ENCODE peak calls at places on chromosomes 5 and 9, in nine cellular contexts. H is HepG2, X is AG04450, S is foreskin keratinocyte, Z is prostate gland, U is neural progenitor cell, K is brain microvascular endothelial cell, J is cardiac muscle cell, A is H1. R is an unnamed sample.

GRCh38 chr5:133947431-133947841 is 21.0 kb downstream of the C5orf15 start:
- DNase-seq in H (no peak), X (no peak), S (no peak), Z (no peak), U (no peak), K (no peak), J (peak), A (no peak), R (no peak)

GRCh38 chr5:77693913-77694312 is 55.4 kb upstream of the OTP start:
- DNase-seq in H (no peak), X (no peak), S (no peak), Z (no peak), U (no peak), K (no peak), J (no peak), A (no peak), R (no peak)

GRCh38 chr9:36560813-36561212 is 11.9 kb upstream of the MELK start:
- DNase-seq in H (no peak), X (no peak), S (no peak), Z (no peak), U (no peak), K (peak), J (peak), A (no peak), R (no peak)

GRCh38 chr9:108333406-108334031 is 522.3 kb downstream of the ACTL7B start:
- DNase-seq in H (peak), X (no peak), S (no peak), Z (no peak), U (no peak), K (no peak), J (no peak), A (no peak), R (no peak)

GRCh38 chr5:138177936-138178515 is 404 bp downstream of the BRD8 start:
- DNase-seq in H (peak), X (no peak), S (peak), Z (peak), U (peak), K (peak), J (peak), A (no peak), R (no peak)

GRCh38 chr9:90979614-90980013 is 178.0 kb downstream of the SYK start:
- DNase-seq in H (no peak), X (no peak), S (no peak), Z (no peak), U (no peak), K (no peak), J (no peak), A (no peak), R (no peak)

GRCh38 chr5:108212775-108213346 is 169.0 kb downstream of the FBXL17 start:
- DNase-seq in H (peak), X (peak), S (no peak), Z (no peak), U (peak), K (peak), J (peak), A (peak), R (no peak)

GRCh38 chr5:5198815-5199214 is 58.7 kb downstream of the ADAMTS16 start:
- DNase-seq in H (no peak), X (no peak), S (no peak), Z (no peak), U (no peak), K (no peak), J (no peak), A (no peak), R (no peak)

GRCh38 chr5:130198927-130199326 is 294.7 kb downstream of the CHSY3 start:
- DNase-seq in H (peak), X (peak), S (peak), Z (no peak), U (peak), K (peak), J (peak), A (peak), R (no peak)

GRCh38 chr5:54514269-54514668 is 3.3 kb upstream of the SNX18 start:
- DNase-seq in H (peak), X (no peak), S (no peak), Z (no peak), U (peak), K (no peak), J (no peak), A (no peak), R (no peak)
- TF ChIP-seq CTCF in H (no peak), X (no peak), S (peak), Z (no peak), U (no peak), K (no peak), J (no peak), A (peak), R (no peak)

GRCh38 chr9:134475051-134475790 is 149.0 kb downstream of the RXRA start:
- DNase-seq in H (no peak), X (no peak), S (peak), Z (peak), U (no peak), K (peak), J (peak), A (no peak), R (no peak)
- TF ChIP-seq CTCF in H (no peak), X (peak), S (no peak), Z (peak), U (no peak), K (peak), J (peak), A (no peak), R (no peak)

GRCh38 chr5:151743535-151743934 is 14.9 kb downstream of the ATOX1 start:
- DNase-seq in H (no peak), X (no peak), S (no peak), Z (no peak), U (no peak), K (no peak), J (no peak), A (no peak), R (no peak)
- TF ChIP-seq CTCF in H (no peak), X (peak), S (peak), Z (no peak), U (no peak), K (peak), J (no peak), A (no peak), R (no peak)

DNA sequence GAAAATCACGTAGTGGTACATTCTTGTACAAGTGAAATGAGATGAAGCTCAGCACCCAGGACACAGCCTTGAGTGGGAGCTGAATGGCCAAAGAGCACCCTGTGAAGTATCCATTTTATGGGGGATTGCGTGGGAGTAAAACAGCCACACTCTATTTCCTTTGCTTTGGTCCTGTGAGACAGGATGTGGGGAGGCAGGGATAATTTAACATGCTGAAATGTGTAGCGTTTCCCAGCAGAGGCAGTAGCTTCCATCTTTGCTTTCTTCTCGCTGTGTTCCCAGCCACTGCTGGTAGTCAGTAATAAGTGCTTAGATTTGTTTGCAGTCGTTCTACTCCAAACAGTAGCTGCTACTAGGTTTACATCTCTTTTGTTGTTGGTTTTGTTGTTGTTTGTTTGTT is 4.4 kb downstream of the IL31RA start:
- DNase-seq in H (no peak), X (no peak), S (no peak), Z (no peak), U (no peak), K (no peak), J (peak), A (no peak), R (no peak)
- TF ChIP-seq CTCF in H (no peak), X (no peak), S (no peak), Z (no peak), U (peak), K (peak), J (peak), A (peak), R (no peak)

DNA sequence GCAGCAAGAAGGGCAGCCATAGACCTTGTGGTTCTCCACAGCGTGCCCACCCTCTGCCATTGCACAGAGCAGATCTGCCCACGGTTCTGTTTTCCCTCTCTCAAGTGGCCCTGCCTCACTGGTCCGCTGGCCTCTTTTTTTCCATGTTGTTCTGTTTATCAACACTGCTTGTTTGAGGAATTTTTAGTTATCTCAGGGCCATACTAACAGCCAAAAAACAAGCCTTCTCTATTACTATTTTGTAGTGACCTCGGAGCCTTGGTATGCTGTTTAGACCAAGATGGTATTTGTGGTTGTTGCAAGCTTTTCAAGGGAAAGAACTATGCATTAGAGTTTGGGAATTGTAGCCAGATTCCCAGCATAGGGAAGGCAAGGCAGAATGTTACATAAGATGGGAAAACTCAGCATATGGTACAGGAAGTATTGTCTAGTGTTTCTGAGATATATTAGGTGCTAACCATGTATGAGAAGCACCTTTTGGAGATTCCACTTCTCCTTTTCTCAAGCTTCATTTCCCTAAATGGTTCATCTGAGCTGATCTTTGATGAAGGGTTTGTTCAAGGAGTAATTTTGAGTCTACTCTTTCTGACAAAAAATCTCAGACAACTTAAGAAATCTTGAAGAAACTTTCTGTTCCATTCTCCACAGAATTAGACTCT is 54.3 kb downstream of the NUP214 start:
- DNase-seq in H (no peak), X (peak), S (peak), Z (no peak), U (no peak), K (peak), J (peak), A (no peak), R (no peak)
- TF ChIP-seq CTCF in H (no peak), X (no peak), S (no peak), Z (no peak), U (no peak), K (no peak), J (no peak), A (no peak), R (no peak)